ENCODE peak calls at places on chromosomes 11 and 22, in four cellular contexts. K is NAMALWA; I is NCI-H1092; X is stimulated activated CD4-positive, alpha-beta T cell treated with anti-CD3 and anti-CD28 coated beads, Interleukin-4, amount 100 ng/mL, for 24 hours. W is an unnamed sample.

GRCh38 chr11:77637345-77638165 is at the start of gene CLNS1A:
- DNase-seq in K (peak), I (peak), X (peak), W (peak)

GRCh38 chr11:128929468-128929867 is 13.2 kb downstream of the TP53AIP1 start:
- DNase-seq in I (no peak), K (no peak), X (no peak), W (no peak)

GRCh38 chr22:47309476-47309875 is 547.0 kb downstream of the TBC1D22A start:
- DNase-seq in K (no peak), X (no peak), I (no peak), W (no peak)

GRCh38 chr11:3953327-3953726 is 97.9 kb downstream of the STIM1 start:
- DNase-seq in I (no peak), X (no peak), K (no peak), W (no peak)

GRCh38 chr11:78069465-78069864 is 5.8 kb downstream of the THRSP start:
- DNase-seq in K (peak), I (no peak), X (no peak), W (no peak)

GRCh38 chr11:128172046-128172878 is 415.1 kb downstream of the ETS1 start:
- DNase-seq in I (peak), X (peak), K (peak), W (peak)

GRCh38 chr22:31876156-31877035 is 67.9 kb upstream of the YWHAH start:
- DNase-seq in I (no peak), K (no peak), X (no peak), W (no peak)

GRCh38 chr11:23563591-23563990 is 703.3 kb upstream of the CCDC179 start:
- DNase-seq in X (no peak), K (no peak), I (no peak), W (no peak)

GRCh38 chr11:77065878-77066228 is 918 bp upstream of the CAPN5 start:
- DNase-seq in K (no peak), X (no peak), I (no peak), W (peak)

GRCh38 chr11:126627376-126627775 is 271.9 kb downstream of the ST3GAL4 start:
- DNase-seq in I (no peak), X (no peak), K (no peak), W (no peak)

GRCh38 chr11:75949023-75949672 is 134.1 kb downstream of the UVRAG start:
- DNase-seq in I (no peak), X (no peak), K (no peak), W (no peak)

GRCh38 chr11:19849107-19849789 is 136.6 kb downstream of the NAV2 start:
- DNase-seq in X (no peak), K (no peak), I (no peak), W (no peak)

GRCh38 chr22:32866953-32867352 is 65.4 kb downstream of the TIMP3 start:
- DNase-seq in K (no peak), I (no peak), X (no peak), W (no peak)

GRCh38 chr11:2401436-2401984 is 960 bp downstream of the TSSC4 start:
- DNase-seq in I (no peak), X (no peak), K (no peak), W (no peak)

GRCh38 chr11:127074151-127074761 is 73.7 kb upstream of the KIRREL3 start:
- DNase-seq in I (peak), K (peak), X (no peak), W (peak)

GRCh38 chr11:125724125-125724524 is 22.0 kb upstream of the PATE1 start:
- DNase-seq in I (no peak), X (no peak), K (peak), W (no peak)

GRCh38 chr11:95138448-95138847 is 48.8 kb downstream of the ENDOD1 start:
- DNase-seq in X (no peak), I (no peak), K (peak), W (peak)

GRCh38 chr11:88102595-88102929 is 72.7 kb downstream of the RAB38 start:
- DNase-seq in K (no peak), X (no peak), I (no peak), W (no peak)

GRCh38 chr22:19821523-19822300 is 33.0 kb downstream of the GNB1L start:
- DNase-seq in K (no peak), I (no peak), X (no peak), W (no peak)

GRCh38 chr11:1829039-1829820 is 5.6 kb upstream of the SYT8 start:
- DNase-seq in X (no peak), I (no peak), K (no peak), W (no peak)

GRCh38 chr11:72072348-72072747 is 8.0 kb downstream of the NUMA1 start:
- DNase-seq in K (peak), I (no peak), X (no peak), W (no peak)

GRCh38 chr11:117924631-117925170 is 4.5 kb downstream of the TMPRSS13 start:
- DNase-seq in I (no peak), X (no peak), K (no peak), W (no peak)

GRCh38 chr11:77211594-77212251 is 83.7 kb downstream of the MYO7A start:
- DNase-seq in X (no peak), K (no peak), I (no peak), W (no peak)

GRCh38 chr22:21933413-21933812 is 19.2 kb downstream of the PPM1F start:
- DNase-seq in I (no peak), K (no peak), X (no peak), W (no peak)

GRCh38 chr11:72238040-72238450 is 5.9 kb downstream of the PHOX2A start:
- DNase-seq in I (peak), X (peak), K (peak), W (peak)

GRCh38 chr22:29157759-29158535 is 47.7 kb upstream of the EMID1 start:
- DNase-seq in X (no peak), I (no peak), K (peak), W (no peak)

GRCh38 chr11:106482920-106483761 is 405.7 kb downstream of the AASDHPPT start:
- DNase-seq in X (no peak), I (no peak), K (no peak), W (no peak)

GRCh38 chr11:67486481-67487195 is 3.8 kb downstream of the AIP start:
- DNase-seq in X (peak), I (no peak), K (no peak), W (peak)

GRCh38 chr11:116035972-116036371 is 531.8 kb upstream of the CADM1 start:
- DNase-seq in X (no peak), K (no peak), I (peak), W (no peak)

GRCh38 chr22:49158741-49159564 is 668.7 kb downstream of the BRD1 start:
- DNase-seq in X (no peak), I (no peak), K (no peak), W (no peak)

GRCh38 chr11:67371549-67372231 is 1.7 kb downstream of the CLCF1 start:
- DNase-seq in I (no peak), K (peak), X (no peak), W (peak)

GRCh38 chr11:29842061-29842460 is 174.8 kb downstream of the KCNA4 start:
- DNase-seq in X (no peak), I (no peak), K (no peak), W (no peak)

GRCh38 chr22:50444663-50445062 is 30.2 kb downstream of the SBF1 start:
- DNase-seq in X (no peak), K (no peak), I (no peak), W (no peak)

GRCh38 chr11:96187779-96188624 is 155.0 kb downstream of the MAML2 start:
- DNase-seq in K (no peak), I (no peak), X (no peak), W (no peak)

GRCh38 chr11:12592283-12592682 is 81.9 kb upstream of the TEAD1 start:
- DNase-seq in K (no peak), X (no peak), I (no peak), W (no peak)

GRCh38 chr11:34328632-34328910 is 29.2 kb downstream of the ABTB2 start:
- DNase-seq in K (no peak), X (no peak), I (no peak), W (no peak)

GRCh38 chr22:46596032-46596441 is 24.1 kb upstream of the GRAMD4 start:
- DNase-seq in I (no peak), X (no peak), K (no peak), W (no peak)